ENCODE peak calls at places on chromosomes 11 and 22, in five cellular contexts. U, O, S, J and W are unnamed samples.

GRCh38 chr11:11960687-11961086 is 47.7 kb downstream of the DKK3 start:
- DNase-seq in S (peak; percentile 19), O (no peak), U (no peak), J (no peak), W (no peak)

GRCh38 chr11:36702330-36703054 is 104.5 kb upstream of the RAG2 start:
- DNase-seq in O (no peak), S (no peak), J (no peak), U (no peak), W (no peak)

GRCh38 chr11:10394229-10395100 is 60.6 kb upstream of the AMPD3 start:
- DNase-seq in S (no peak), U (no peak), O (no peak), J (no peak), W (no peak)

GRCh38 chr11:877565-877964 is 33.0 kb downstream of the CHID1 start:
- DNase-seq in S (no peak), J (no peak), U (no peak), O (no peak), W (no peak)

GRCh38 chr11:8814209-8814922 is 96.6 kb upstream of the AKIP1 start:
- DNase-seq in S (no peak), U (no peak), O (no peak), J (no peak), W (no peak)

GRCh38 chr11:68862426-68862825 is 20.7 kb upstream of the CPT1A start:
- DNase-seq in J (no peak), S (no peak), U (no peak), O (no peak), W (no peak)

GRCh38 chr22:20783844-20784723 is 10.2 kb downstream of the SERPIND1 start:
- DNase-seq in J (no peak), U (peak; percentile 7), O (no peak), S (peak; percentile 27), W (no peak)

GRCh38 chr22:24437820-24438328 is 10.5 kb downstream of the ADORA2A start:
- DNase-seq in O (no peak), J (peak; percentile 40), S (no peak), U (no peak), W (no peak)

GRCh38 chr11:57567210-57567511 is 311 bp downstream of the UBE2L6 start:
- DNase-seq in U (peak; percentile 16), S (no peak), O (no peak), J (no peak), W (no peak)

GRCh38 chr11:78420255-78420764 is 2.7 kb upstream of the GAB2 start:
- DNase-seq in S (peak; percentile 48), O (peak; percentile 75), U (peak; percentile 28), J (peak; percentile 89), W (peak; percentile 26)

GRCh38 chr22:38051900-38052862 is 5.0 kb upstream of the PICK1 start:
- DNase-seq in O (peak; percentile 80), U (peak; percentile 66), S (peak; percentile 75), J (peak; percentile 85), W (no peak)

GRCh38 chr22:38051261-38051660 is 5.9 kb upstream of the PICK1 start:
- DNase-seq in O (no peak), U (no peak), S (no peak), J (no peak), W (no peak)

GRCh38 chr22:38046070-38046748 is 11.0 kb upstream of the PICK1 start:
- DNase-seq in O (no peak), U (no peak), J (no peak), S (no peak), W (no peak)

GRCh38 chr22:38049812-38050619 is 7.2 kb upstream of the PICK1 start:
- DNase-seq in S (no peak), U (no peak), J (no peak), O (no peak), W (peak; percentile 65)

DNA sequence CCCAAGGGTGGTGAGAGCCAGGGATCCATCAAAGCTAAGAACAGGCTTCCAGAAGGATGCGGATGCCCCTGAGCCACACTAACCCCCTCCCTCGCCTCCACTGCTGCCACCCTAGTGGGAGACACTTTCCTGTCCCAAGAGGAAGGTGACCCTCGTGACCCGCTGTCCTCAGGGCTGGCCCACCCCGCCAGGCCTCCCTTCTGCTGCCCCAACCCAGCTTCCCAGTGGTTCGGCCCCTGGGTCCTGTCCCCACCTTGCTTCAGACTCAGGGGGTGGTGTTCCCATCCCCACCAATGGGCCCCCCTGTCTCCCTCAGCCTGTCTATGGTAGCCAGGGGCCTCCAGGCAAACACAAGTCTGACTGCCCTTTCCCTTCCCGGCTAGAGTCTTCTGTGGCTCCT is 6.5 kb upstream of the PICK1 start:
- DNase-seq in O (no peak), J (no peak), S (no peak), U (no peak), W (no peak)
- H3K27ac ChIP-seq in O (no peak overlapping the region), J (no peak overlapping the region), S (no peak overlapping the region), U (no peak overlapping the region), W (peak overlapping the region; percentile 98)

DNA sequence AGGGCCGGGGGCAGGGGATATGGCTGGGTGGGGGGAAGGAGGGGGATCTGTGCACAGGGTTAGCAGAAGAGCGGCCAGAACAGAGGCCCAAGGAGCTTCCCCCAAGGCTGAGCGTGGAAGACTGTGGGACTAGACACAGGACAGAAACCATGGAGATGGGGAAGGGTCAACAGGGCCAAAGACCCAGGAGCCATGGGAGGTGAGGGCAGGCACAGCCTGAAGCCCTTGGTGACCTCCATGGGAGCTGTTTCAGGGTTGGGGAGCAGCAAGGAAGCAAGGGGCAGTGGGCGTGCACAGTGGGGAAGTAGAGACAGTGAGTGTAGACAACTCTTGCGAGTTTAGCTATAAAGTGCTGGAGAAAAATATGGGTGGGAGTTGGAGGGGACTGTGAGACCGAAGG is 56.6 kb downstream of the WNT11 start:
- DNase-seq in U (no peak), O (no peak), J (no peak), S (no peak), W (no peak)
- H3K27ac ChIP-seq in U (no peak overlapping the region), O (no peak overlapping the region), J (no peak overlapping the region), S (no peak overlapping the region), W (no peak overlapping the region)

DNA sequence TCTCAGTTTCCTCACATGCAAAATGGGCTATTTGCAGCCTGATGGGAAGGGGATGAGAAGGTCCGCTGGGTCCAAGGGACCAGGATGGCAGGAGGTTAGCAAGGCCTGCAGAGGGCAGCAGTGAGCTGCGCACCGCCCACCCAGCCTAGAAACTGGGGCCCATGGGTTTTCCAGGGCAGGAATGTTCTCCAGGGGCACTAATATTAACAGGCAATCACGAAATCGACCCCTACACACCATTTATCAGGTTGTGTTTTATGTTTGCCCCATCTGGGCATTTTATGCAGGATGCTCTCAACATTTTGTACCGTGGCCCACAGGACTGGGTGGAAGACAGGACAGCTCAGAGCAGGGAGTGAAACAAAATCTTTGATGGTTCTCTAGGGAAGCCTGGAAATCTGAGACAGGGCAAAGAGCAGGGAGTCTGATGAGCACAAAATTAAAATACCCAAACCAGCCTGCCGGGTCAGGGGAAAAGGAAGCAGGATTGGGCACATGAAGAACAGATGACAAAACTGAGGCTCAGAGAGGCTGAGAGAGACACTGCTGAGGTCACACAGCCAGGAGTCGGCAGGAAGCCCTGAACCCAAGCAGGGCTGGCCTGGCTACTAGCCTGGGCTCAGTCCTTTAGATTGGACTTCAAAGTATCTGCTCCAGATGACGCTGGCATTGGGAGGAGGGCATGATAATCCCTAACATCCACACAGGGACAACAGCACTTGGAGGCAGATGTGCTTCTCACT is 1.6 kb upstream of the BCR start:
- DNase-seq in O (peak; percentile 64), U (peak; percentile 59), S (peak; percentile 69), J (no peak), W (peak; percentile 58)
- H3K27ac ChIP-seq in O (peak overlapping the region; percentile 76), U (peak overlapping the region; percentile 82), S (no peak overlapping the region), J (peak overlapping the region; percentile 9), W (peak overlapping the region; percentile 17)

GRCh38 chr22:29049655-29050263 is 11.9 kb downstream of the C22orf31 start:
- DNase-seq in S (no peak), O (no peak), J (peak; percentile 49), U (no peak), W (no peak)
- H3K27ac ChIP-seq in S (no peak overlapping the region), O (no peak overlapping the region), J (no peak overlapping the region), U (no peak overlapping the region), W (no peak overlapping the region)

GRCh38 chr11:66275984-66276612 is 1.9 kb upstream of the CNIH2 start:
- DNase-seq in O (no peak), S (no peak), J (no peak), U (no peak), W (no peak)

GRCh38 chr11:66279092-66279797 is 1.3 kb downstream of the CNIH2 start:
- DNase-seq in S (no peak), J (no peak), U (no peak), O (no peak), W (no peak)

GRCh38 chr11:66277475-66278391 is at the start of gene CNIH2:
- DNase-seq in O (no peak), S (peak; percentile 71), U (peak; percentile 49), J (no peak), W (peak; percentile 26)

GRCh38 chr11:66280428-66280827 is 2.5 kb downstream of the CNIH2 start:
- DNase-seq in O (no peak), J (no peak), U (no peak), S (no peak), W (no peak)

GRCh38 chr11:66278396-66279091 is 569 bp downstream of the CNIH2 start:
- DNase-seq in O (no peak), U (no peak), J (no peak), S (no peak), W (no peak)
- H3K27ac ChIP-seq in O (no peak overlapping the region), U (no peak overlapping the region), J (no peak overlapping the region), S (no peak overlapping the region), W (no peak overlapping the region)

GRCh38 chr11:74288911-74289310 is 22.5 kb downstream of the P4HA3 start:
- DNase-seq in O (no peak), U (no peak), S (no peak), J (no peak), W (no peak)
- H3K27ac ChIP-seq in O (no peak overlapping the region), U (no peak overlapping the region), S (no peak overlapping the region), J (no peak overlapping the region), W (no peak overlapping the region)

GRCh38 chr22:45185718-45186511 is 22.2 kb downstream of the NUP50 start:
- DNase-seq in J (no peak), U (no peak), S (no peak), O (no peak), W (no peak)

GRCh38 chr22:45190473-45190872 is 26.7 kb downstream of the NUP50 start:
- DNase-seq in J (no peak), U (no peak), S (no peak), O (no peak), W (no peak)

GRCh38 chr22:45183974-45184373 is 20.2 kb downstream of the NUP50 start:
- DNase-seq in O (no peak), S (no peak), U (no peak), J (no peak), W (no peak)

GRCh38 chr22:45188779-45189178 is 25.1 kb downstream of the NUP50 start:
- DNase-seq in J (no peak), S (no peak), O (no peak), U (no peak), W (no peak)

DNA sequence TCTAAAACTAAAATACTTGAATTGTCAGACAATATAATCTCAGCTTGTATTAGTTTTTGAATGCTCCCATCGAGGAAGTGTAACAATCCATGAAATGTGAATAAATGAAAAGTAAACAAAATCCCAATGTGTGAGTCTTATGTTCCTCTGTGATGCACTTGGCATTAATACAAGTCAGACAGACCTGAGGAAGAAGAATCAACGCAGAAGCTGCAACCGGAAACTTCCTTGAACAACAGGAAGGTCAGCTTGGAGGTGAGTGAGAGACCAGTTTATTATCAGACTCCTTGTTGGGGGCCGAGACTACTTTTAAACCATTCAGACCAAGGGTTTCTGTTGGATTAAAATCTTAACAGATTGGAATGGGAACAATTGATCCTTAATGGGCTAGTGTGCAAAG is 24.2 kb downstream of the NUP50 start:
- DNase-seq in J (no peak), S (no peak), O (no peak), U (no peak), W (no peak)
- H3K27ac ChIP-seq in J (no peak overlapping the region), S (no peak overlapping the region), O (no peak overlapping the region), U (no peak overlapping the region), W (no peak overlapping the region)